ENCODE peak calls at places on chromosomes 5 and 9, in eight cellular contexts. T is LoVo; A is activated T-cell treated with anti-CD3 and anti-CD28 coated beads for 48 hours; U is iris pigment epithelial cell; Y is WTC11; W is activated T-helper 1 cell treated with anti-CD3 and anti-CD28 coated beads, Interleukin-12 subunit alpha, Interleukin-12 subunit beta, Interleukin-2, Interleukin-4 antibody, amounts not matched to agents 30 ng/mL and 10 ng/mL and 1 ng/mL, durations not matched to agents 14 hours and 24 hours and 36 hours; I is lung microvascular endothelial cell; R is ureter. G is an unnamed sample.

GRCh38 chr5:142133382-142134206 is 25.0 kb downstream of the NDFIP1 start:
- DNase-seq in T (no peak), A (no peak), U (no peak), Y (no peak), W (no peak), I (peak; percentile 21), R (no peak), G (no peak)

GRCh38 chr9:89747589-89747988 is 142.8 kb downstream of the GADD45G start:
- DNase-seq in T (no peak), A (no peak), U (no peak), Y (no peak), W (no peak), I (no peak), R (no peak), G (no peak)

GRCh38 chr9:107819772-107820171 is 330.2 kb upstream of the KLF4 start:
- DNase-seq in T (no peak), A (no peak), U (no peak), Y (no peak), W (no peak), I (no peak), R (no peak), G (no peak)

GRCh38 chr9:27572566-27572917 is 739 bp downstream of the C9orf72 start:
- DNase-seq in T (peak; percentile 25), A (no peak), U (peak; percentile 55), Y (no peak), W (no peak), I (peak; percentile 30), R (no peak), G (peak; percentile 46)

GRCh38 chr9:89470239-89470638 is 27.7 kb downstream of the SEMA4D start:
- DNase-seq in T (no peak), A (no peak), U (peak; percentile 5), Y (no peak), W (no peak), I (no peak), R (no peak), G (no peak)

GRCh38 chr9:92726971-92727715 is 37.5 kb downstream of the BICD2 start:
- DNase-seq in T (no peak), A (no peak), U (peak; percentile 79), Y (no peak), W (no peak), I (no peak), R (no peak), G (no peak)

GRCh38 chr9:109753308-109753707 is 26.7 kb upstream of the PALM2AKAP2 start:
- DNase-seq in T (no peak), A (no peak), U (no peak), Y (no peak), W (no peak), I (no peak), R (no peak), G (no peak)

GRCh38 chr9:136943291-136944093 is 1.0 kb downstream of the FBXW5 start:
- DNase-seq in T (peak; percentile 23), A (peak; percentile 37), U (peak; percentile 54), Y (peak; percentile 49), W (peak; percentile 36), I (peak; percentile 65), R (no peak), G (no peak)

GRCh38 chr5:111337688-111338087 is 113.5 kb downstream of the CAMK4 start:
- DNase-seq in T (no peak), A (no peak), U (no peak), Y (no peak), W (no peak), I (no peak), R (no peak), G (no peak)

GRCh38 chr5:36359267-36359666 is 57.6 kb upstream of the RANBP3L start:
- DNase-seq in T (no peak), A (no peak), U (peak; percentile 24), Y (no peak), W (no peak), I (no peak), R (no peak), G (no peak)

GRCh38 chr5:26482817-26483375 is 555.5 kb downstream of the CDH9 start:
- DNase-seq in T (peak; percentile 61), A (no peak), U (peak; percentile 30), Y (peak; percentile 63), W (no peak), I (peak; percentile 1), R (no peak), G (peak; percentile 7)

GRCh38 chr5:151280443-151280842 is 23.1 kb downstream of the SLC36A3 start:
- DNase-seq in T (no peak), A (no peak), U (no peak), Y (no peak), W (no peak), I (no peak), R (no peak), G (no peak)

GRCh38 chr9:137311171-137311970 is 9.3 kb upstream of the NRARP start:
- DNase-seq in T (peak; percentile 88), A (no peak), U (peak; percentile 35), Y (no peak), W (no peak), I (peak; percentile 69), R (peak; percentile 86), G (no peak)

GRCh38 chr9:131405858-131406566 is 12.1 kb downstream of the PRRC2B start:
- DNase-seq in T (no peak), A (no peak), U (no peak), Y (no peak), W (no peak), I (no peak), R (no peak), G (no peak)

GRCh38 chr5:127294829-127295228 is 4.2 kb downstream of the MEGF10 start:
- DNase-seq in T (no peak), A (no peak), U (no peak), Y (no peak), W (no peak), I (peak; percentile 53), R (no peak), G (no peak)

GRCh38 chr5:37776826-37777225 is 63.0 kb downstream of the GDNF start:
- DNase-seq in T (no peak), A (no peak), U (peak; percentile 85), Y (no peak), W (no peak), I (no peak), R (no peak), G (no peak)

GRCh38 chr9:33157960-33158359 is 9.2 kb downstream of the B4GALT1 start:
- DNase-seq in T (no peak), A (no peak), U (no peak), Y (no peak), W (no peak), I (no peak), R (no peak), G (no peak)

GRCh38 chr5:162456096-162456495 is 388.5 kb downstream of the GABRG2 start:
- DNase-seq in T (no peak), A (no peak), U (no peak), Y (no peak), W (no peak), I (no peak), R (no peak), G (no peak)

GRCh38 chr5:15772131-15772530 is 272.2 kb downstream of the FBXL7 start:
- DNase-seq in T (no peak), A (no peak), U (no peak), Y (no peak), W (no peak), I (no peak), R (no peak), G (no peak)

GRCh38 chr9:115650768-115651167 is 502.8 kb upstream of the PAPPA start:
- DNase-seq in T (no peak), A (no peak), U (peak; percentile 94), Y (no peak), W (no peak), I (no peak), R (no peak), G (no peak)

GRCh38 chr9:113349434-113350337 is at the start of gene BSPRY:
- DNase-seq in T (peak; percentile 69), A (peak; percentile 29), U (no peak), Y (peak; percentile 35), W (peak; percentile 51), I (no peak), R (no peak), G (no peak)

GRCh38 chr9:126763130-126763764 is 41.6 kb upstream of the ZBTB43 start:
- DNase-seq in T (no peak), A (no peak), U (no peak), Y (no peak), W (no peak), I (no peak), R (no peak), G (no peak)

GRCh38 chr9:92097997-92098482 is 17.2 kb downstream of the SPTLC1 start:
- DNase-seq in T (peak; percentile 88), A (peak; percentile 21), U (peak; percentile 90), Y (peak; percentile 94), W (peak; percentile 57), I (peak; percentile 95), R (peak; percentile 89), G (no peak)

GRCh38 chr9:133842174-133842573 is 104.0 kb upstream of the SARDH start:
- DNase-seq in T (no peak), A (no peak), U (no peak), Y (peak; percentile 52), W (no peak), I (no peak), R (no peak), G (no peak)

GRCh38 chr5:143860211-143860610 is 48.2 kb downstream of the HMHB1 start:
- DNase-seq in T (no peak), A (no peak), U (no peak), Y (no peak), W (no peak), I (no peak), R (no peak), G (no peak)

GRCh38 chr9:113879906-113880305 is 3.8 kb downstream of the ZNF618 start:
- DNase-seq in T (no peak), A (no peak), U (peak; percentile 88), Y (no peak), W (no peak), I (no peak), R (no peak), G (no peak)

GRCh38 chr9:114061830-114062474 is 16.1 kb downstream of the AMBP start:
- DNase-seq in T (no peak), A (no peak), U (no peak), Y (no peak), W (no peak), I (no peak), R (no peak), G (no peak)

GRCh38 chr9:18516514-18516913 is 42.6 kb downstream of the ADAMTSL1 start:
- DNase-seq in T (no peak), A (no peak), U (no peak), Y (no peak), W (no peak), I (no peak), R (no peak), G (no peak)

GRCh38 chr9:72880821-72881220 is 72.0 kb downstream of the ALDH1A1 start:
- DNase-seq in T (no peak), A (no peak), U (no peak), Y (no peak), W (no peak), I (no peak), R (no peak), G (no peak)

GRCh38 chr9:134653259-134654009 is 11.8 kb downstream of the COL5A1 start:
- DNase-seq in T (no peak), A (no peak), U (no peak), Y (no peak), W (no peak), I (no peak), R (no peak), G (no peak)

GRCh38 chr5:1564182-1564748 is 40.5 kb upstream of the LPCAT1 start:
- DNase-seq in T (no peak), A (no peak), U (peak; percentile 50), Y (no peak), W (no peak), I (peak; percentile 30), R (peak; percentile 51), G (no peak)

GRCh38 chr9:79591463-79591862 is 19.7 kb downstream of the TLE4 start:
- DNase-seq in T (no peak), A (no peak), U (no peak), Y (no peak), W (no peak), I (no peak), R (no peak), G (no peak)

GRCh38 chr5:169100735-169101075 is 200.2 kb downstream of the SLIT3 start:
- DNase-seq in T (no peak), A (no peak), U (no peak), Y (no peak), W (no peak), I (no peak), R (no peak), G (no peak)

GRCh38 chr9:112124156-112124555 is 50.9 kb downstream of the SUSD1 start:
- DNase-seq in T (no peak), A (no peak), U (no peak), Y (no peak), W (no peak), I (no peak), R (no peak), G (no peak)